ENCODE peak calls at places on chromosomes 6 and 20, in four cellular contexts. U is HepG2, R is K562, Q is HCT116. F is an unnamed sample.

GRCh38 chr6:40791004-40791403 is 203.8 kb upstream of the LRFN2 start:
- DNase-seq in U (no peak), R (no peak), Q (peak; percentile 19), F (no peak)

GRCh38 chr6:9745966-9746365 is 668.9 kb downstream of the TFAP2A start:
- DNase-seq in U (no peak), R (no peak), Q (no peak), F (no peak)

GRCh38 chr6:159217595-159218275 is 48.5 kb downstream of the FNDC1 start:
- DNase-seq in U (peak; percentile 29), R (peak; percentile 47), Q (peak; percentile 39), F (no peak)

GRCh38 chr6:129730477-129731165 is 20.6 kb upstream of the ARHGAP18 start:
- DNase-seq in U (peak; percentile 58), R (no peak), Q (no peak), F (no peak)

GRCh38 chr20:23126281-23127061 is 40.3 kb upstream of the CD93 start:
- DNase-seq in U (no peak), R (no peak), Q (no peak), F (no peak)

GRCh38 chr6:87789198-87789899 is 87.3 kb upstream of the AKIRIN2 start:
- DNase-seq in U (peak; percentile 93), R (no peak), Q (no peak), F (no peak)

GRCh38 chr6:139858444-139858843 is 484.0 kb upstream of the CITED2 start:
- DNase-seq in U (no peak), R (no peak), Q (no peak), F (no peak)

GRCh38 chr6:160960067-160960466 is 31.5 kb upstream of the MAP3K4 start:
- DNase-seq in U (no peak), R (no peak), Q (no peak), F (no peak)

GRCh38 chr20:36281785-36282380 is 24.3 kb upstream of the DLGAP4 start:
- DNase-seq in U (no peak), R (no peak), Q (no peak), F (no peak)

GRCh38 chr20:40442181-40442963 is 246.7 kb downstream of the MAFB start:
- DNase-seq in U (no peak), R (no peak), Q (no peak), F (no peak)

GRCh38 chr6:42315991-42316378 is 98.3 kb upstream of the MRPS10 start:
- DNase-seq in U (peak; percentile 48), R (no peak), Q (peak; percentile 90), F (peak; percentile 96)

GRCh38 chr6:5141046-5141445 is 55.9 kb downstream of the PPP1R3G start:
- DNase-seq in U (no peak), R (no peak), Q (no peak), F (no peak)

GRCh38 chr20:35226775-35227681 is 538 bp downstream of the MMP24 start:
- DNase-seq in U (peak; percentile 35), R (peak; percentile 87), Q (no peak), F (no peak)

GRCh38 chr20:64233725-64234124 is 21.8 kb upstream of the PCMTD2 start:
- DNase-seq in U (no peak), R (no peak), Q (no peak), F (no peak)

GRCh38 chr6:747006-747405 is 54.1 kb upstream of the EXOC2 start:
- DNase-seq in U (no peak), R (no peak), Q (no peak), F (no peak)

GRCh38 chr6:82980086-82980485 is 85.6 kb downstream of the UBE3D start:
- DNase-seq in U (no peak), R (no peak), Q (no peak), F (no peak)

GRCh38 chr6:1285589-1286340 is 26.1 kb upstream of the FOXQ1 start:
- DNase-seq in U (no peak), R (no peak), Q (no peak), F (no peak)

GRCh38 chr6:138250513-138251247 is 32.4 kb upstream of the PBOV1 start:
- DNase-seq in U (no peak), R (no peak), Q (no peak), F (no peak)

GRCh38 chr6:46706464-46706863 is 18.8 kb downstream of the TDRD6 start:
- DNase-seq in U (no peak), R (no peak), Q (no peak), F (no peak)

GRCh38 chr6:46704562-46704961 is 16.9 kb downstream of the TDRD6 start:
- DNase-seq in U (peak; percentile 4), R (no peak), Q (peak; percentile 44), F (no peak)
- TF ChIP-seq TCF7L2 in U (no peak), R (no peak), Q (no peak), F (no peak)

GRCh38 chr20:46690219-46691111 is 1.2 kb upstream of the TP53RK start:
- DNase-seq in U (no peak), R (no peak), Q (no peak), F (no peak)
- H3K27ac ChIP-seq in U (no peak overlapping the region), R (peak overlapping the region; percentile 91), Q (no peak overlapping the region), F (peak overlapping the region; percentile 94)

DNA sequence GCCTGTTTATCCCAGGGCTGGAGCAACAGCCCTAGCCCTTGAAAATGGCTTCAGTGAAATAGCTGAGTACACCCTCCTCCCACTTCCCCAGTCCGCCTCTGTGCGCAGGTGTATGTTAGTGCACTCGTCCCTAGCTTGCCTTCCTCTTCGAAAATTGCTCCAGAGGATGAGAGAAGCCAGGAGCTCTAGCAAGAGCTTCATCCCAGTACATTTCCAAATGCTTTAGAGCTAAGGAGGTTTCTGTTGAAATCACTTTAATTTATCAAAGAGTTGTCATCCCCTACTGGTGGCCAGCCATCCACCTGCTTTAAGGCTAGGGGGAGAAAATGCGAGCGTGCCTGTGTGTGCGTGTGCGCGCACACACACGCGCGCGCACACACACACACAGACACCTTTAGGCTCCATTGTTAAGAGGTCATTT is 5.4 kb upstream of the POU3F2 start:
- DNase-seq in U (no peak), R (no peak), Q (no peak), F (no peak)
- TF ChIP-seq TCF7L2 in U (no peak), R (no peak), Q (no peak), F (no peak)

GRCh38 chr6:170173416-170173990 is 117.4 kb downstream of the DLL1 start:
- DNase-seq in U (no peak), R (no peak), Q (no peak), F (no peak)

GRCh38 chr6:170174771-170175643 is 115.9 kb downstream of the DLL1 start:
- DNase-seq in U (no peak), R (no peak), Q (no peak), F (no peak)

GRCh38 chr6:170175644-170176620 is 114.9 kb downstream of the DLL1 start:
- DNase-seq in U (no peak), R (no peak), Q (no peak), F (no peak)

GRCh38 chr6:170172825-170173231 is 118.0 kb downstream of the DLL1 start:
- DNase-seq in U (no peak), R (no peak), Q (no peak), F (no peak)

DNA sequence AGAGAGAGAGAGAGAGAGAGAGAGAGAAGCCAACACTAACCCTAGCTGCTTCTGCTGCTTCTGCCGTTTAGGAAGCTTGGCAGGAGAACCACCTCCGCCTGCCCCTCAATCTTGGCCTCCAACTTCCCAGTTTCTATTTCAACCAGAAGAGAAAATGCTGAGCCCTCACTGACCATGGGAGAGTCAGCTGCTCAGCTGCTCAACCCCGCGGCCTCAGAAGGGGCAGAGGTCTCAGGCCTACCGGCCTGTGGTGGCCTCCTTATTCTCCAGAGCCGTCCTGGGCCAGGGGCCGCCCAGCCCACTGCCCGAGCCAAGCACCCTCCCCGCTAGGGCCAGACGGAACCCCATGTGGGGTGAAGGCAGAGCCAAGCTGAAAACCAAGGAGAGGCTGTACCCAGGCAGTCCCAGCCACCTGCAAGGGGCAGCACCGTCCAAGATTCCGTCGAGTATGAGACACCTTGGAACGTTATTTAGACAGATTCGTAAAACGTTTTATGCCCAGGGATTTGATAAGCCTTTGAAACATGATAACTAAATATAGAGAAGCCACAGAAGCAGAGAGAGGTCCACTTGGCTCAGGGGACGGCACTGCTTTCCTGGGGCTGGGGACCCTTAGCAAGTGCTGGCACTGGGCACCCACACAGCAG is 116.6 kb downstream of the DLL1 start:
- DNase-seq in U (no peak), R (no peak), Q (no peak), F (no peak)
- H3K27ac ChIP-seq in U (no peak overlapping the region), R (no peak overlapping the region), Q (no peak overlapping the region), F (no peak overlapping the region)

GRCh38 chr6:33856655-33857054 is 52.9 kb upstream of the MLN start:
- DNase-seq in U (no peak), R (no peak), Q (no peak), F (no peak)
- TF ChIP-seq TCF7L2 in U (no peak), R (no peak), Q (no peak), F (no peak)

GRCh38 chr6:106501836-106502447 is 127.4 kb downstream of the RTN4IP1 start:
- DNase-seq in U (no peak), R (no peak), Q (no peak), F (no peak)
- H3K27ac ChIP-seq in U (no peak overlapping the region), R (no peak overlapping the region), Q (no peak overlapping the region), F (no peak overlapping the region)